ENCODE peak calls at places on chromosome 5, in five cellular contexts. One of them, this sample, is unnamed.

GRCh38 chr5:79225026-79225425 is 10.9 kb upstream of the JMY start:
- DNase-seq in breast epithelium: no peak
- DNase-seq in lower lobe of right lung: no peak
- DNase-seq in neuronal stem cell: no peak
- DNase-seq in brain microvascular endothelial cell: no peak
- DNase-seq in this sample: no peak

GRCh38 chr5:170388818-170389217 is 349 bp downstream of the KCNMB1 start:
- DNase-seq in breast epithelium: no peak
- DNase-seq in neuronal stem cell: no peak
- DNase-seq in brain microvascular endothelial cell: no peak
- DNase-seq in lower lobe of right lung: no peak
- DNase-seq in this sample: no peak

GRCh38 chr5:170523129-170523497 is 19.3 kb downstream of the KCNIP1 start:
- DNase-seq in neuronal stem cell: no peak
- DNase-seq in breast epithelium: no peak
- DNase-seq in lower lobe of right lung: no peak
- DNase-seq in brain microvascular endothelial cell: no peak
- DNase-seq in this sample: no peak

GRCh38 chr5:89399553-89399952 is 516.6 kb upstream of the MEF2C start:
- DNase-seq in neuronal stem cell: no peak
- DNase-seq in brain microvascular endothelial cell: no peak
- DNase-seq in lower lobe of right lung: no peak
- DNase-seq in breast epithelium: no peak
- DNase-seq in this sample: no peak

GRCh38 chr5:135890867-135891266 is 4.8 kb downstream of the IL9 start:
- DNase-seq in neuronal stem cell: no peak
- DNase-seq in breast epithelium: no peak
- DNase-seq in lower lobe of right lung: no peak
- DNase-seq in brain microvascular endothelial cell: no peak
- DNase-seq in this sample: no peak

GRCh38 chr5:132812949-132813598 is at the start of gene SOWAHA:
- DNase-seq in lower lobe of right lung: no peak
- DNase-seq in brain microvascular endothelial cell: no peak
- DNase-seq in neuronal stem cell: no peak
- DNase-seq in breast epithelium: no peak
- DNase-seq in this sample: no peak

GRCh38 chr5:78816143-78816765 is 167.7 kb upstream of the LHFPL2 start:
- DNase-seq in lower lobe of right lung: no peak
- DNase-seq in breast epithelium: no peak
- DNase-seq in neuronal stem cell: no peak
- DNase-seq in brain microvascular endothelial cell: no peak
- DNase-seq in this sample: no peak

GRCh38 chr5:102668220-102668930 is 86.7 kb upstream of the PAM start:
- DNase-seq in neuronal stem cell: no peak
- DNase-seq in breast epithelium: no peak
- DNase-seq in lower lobe of right lung: no peak
- DNase-seq in brain microvascular endothelial cell: no peak
- DNase-seq in this sample: no peak

GRCh38 chr5:160363122-160363521 is 7.3 kb downstream of the C1QTNF2 start:
- DNase-seq in breast epithelium: no peak
- DNase-seq in brain microvascular endothelial cell: no peak
- DNase-seq in neuronal stem cell: no peak
- DNase-seq in lower lobe of right lung: no peak
- DNase-seq in this sample: no peak

GRCh38 chr5:84430863-84431663 is 46.4 kb upstream of the EDIL3 start:
- DNase-seq in neuronal stem cell: no peak
- DNase-seq in lower lobe of right lung: no peak
- DNase-seq in breast epithelium: no peak
- DNase-seq in brain microvascular endothelial cell: no peak
- DNase-seq in this sample: no peak

GRCh38 chr5:56259002-56259511 is 25.9 kb upstream of the ANKRD55 start:
- DNase-seq in lower lobe of right lung: no peak
- DNase-seq in neuronal stem cell: no peak
- DNase-seq in brain microvascular endothelial cell: peak; percentile 90
- DNase-seq in breast epithelium: no peak
- DNase-seq in this sample: no peak

GRCh38 chr5:144203750-144204596 is 33.3 kb downstream of the KCTD16 start:
- DNase-seq in breast epithelium: no peak
- DNase-seq in brain microvascular endothelial cell: peak; percentile 82
- DNase-seq in lower lobe of right lung: no peak
- DNase-seq in neuronal stem cell: peak; percentile 65
- DNase-seq in this sample: no peak

GRCh38 chr5:90909945-90910344 is 351.3 kb downstream of the ADGRV1 start:
- DNase-seq in neuronal stem cell: no peak
- DNase-seq in lower lobe of right lung: no peak
- DNase-seq in breast epithelium: no peak
- DNase-seq in brain microvascular endothelial cell: no peak
- DNase-seq in this sample: no peak

GRCh38 chr5:82745016-82745415 is 332.2 kb downstream of the TMEM167A start:
- DNase-seq in neuronal stem cell: no peak
- DNase-seq in breast epithelium: no peak
- DNase-seq in brain microvascular endothelial cell: no peak
- DNase-seq in lower lobe of right lung: no peak
- DNase-seq in this sample: no peak

GRCh38 chr5:133122711-133123110 is 70.9 kb downstream of the HSPA4 start:
- DNase-seq in lower lobe of right lung: no peak
- DNase-seq in brain microvascular endothelial cell: no peak
- DNase-seq in breast epithelium: no peak
- DNase-seq in neuronal stem cell: no peak
- DNase-seq in this sample: no peak

GRCh38 chr5:81749562-81750307 is 1.2 kb downstream of the SSBP2 start:
- DNase-seq in brain microvascular endothelial cell: peak; percentile 6
- DNase-seq in breast epithelium: peak; percentile 52
- DNase-seq in lower lobe of right lung: peak; percentile 61
- DNase-seq in neuronal stem cell: peak; percentile 37
- DNase-seq in this sample: peak; percentile 50

GRCh38 chr5:42840279-42840678 is 28.6 kb upstream of the SELENOP start:
- DNase-seq in brain microvascular endothelial cell: peak; percentile 59
- DNase-seq in lower lobe of right lung: peak; percentile 89
- DNase-seq in neuronal stem cell: no peak
- DNase-seq in breast epithelium: no peak
- DNase-seq in this sample: peak; percentile 77

GRCh38 chr5:108481355-108481931 is 99.5 kb upstream of the FBXL17 start:
- DNase-seq in lower lobe of right lung: no peak
- DNase-seq in breast epithelium: no peak
- DNase-seq in neuronal stem cell: peak; percentile 9
- DNase-seq in brain microvascular endothelial cell: peak; percentile 14
- DNase-seq in this sample: no peak

GRCh38 chr5:95891499-95891898 is 69.0 kb upstream of the GLRX start:
- DNase-seq in lower lobe of right lung: no peak
- DNase-seq in neuronal stem cell: no peak
- DNase-seq in breast epithelium: no peak
- DNase-seq in brain microvascular endothelial cell: no peak
- DNase-seq in this sample: no peak

GRCh38 chr5:68898961-68899471 is 194.8 kb upstream of the SLC30A5 start:
- DNase-seq in neuronal stem cell: no peak
- DNase-seq in brain microvascular endothelial cell: peak; percentile 62
- DNase-seq in lower lobe of right lung: no peak
- DNase-seq in breast epithelium: no peak
- DNase-seq in this sample: no peak

GRCh38 chr5:1541662-1542008 is 17.9 kb upstream of the LPCAT1 start:
- DNase-seq in lower lobe of right lung: no peak
- DNase-seq in breast epithelium: no peak
- DNase-seq in brain microvascular endothelial cell: no peak
- DNase-seq in neuronal stem cell: no peak
- DNase-seq in this sample: no peak

GRCh38 chr5:169637085-169637855 is at the start of gene DOCK2:
- DNase-seq in neuronal stem cell: no peak
- DNase-seq in breast epithelium: no peak
- DNase-seq in lower lobe of right lung: peak; percentile 87
- DNase-seq in brain microvascular endothelial cell: no peak
- DNase-seq in this sample: peak; percentile 70

GRCh38 chr5:111454198-111454606 is 58.1 kb downstream of the STARD4 start:
- DNase-seq in lower lobe of right lung: no peak
- DNase-seq in neuronal stem cell: no peak
- DNase-seq in breast epithelium: no peak
- DNase-seq in brain microvascular endothelial cell: no peak
- DNase-seq in this sample: no peak

GRCh38 chr5:147854894-147855773 is 23.4 kb upstream of the SCGB3A2 start:
- DNase-seq in lower lobe of right lung: no peak
- DNase-seq in brain microvascular endothelial cell: no peak
- DNase-seq in breast epithelium: no peak
- DNase-seq in neuronal stem cell: no peak
- DNase-seq in this sample: no peak

GRCh38 chr5:66498791-66499207 is 97.4 kb upstream of the MAST4 start:
- DNase-seq in brain microvascular endothelial cell: peak; percentile 8
- DNase-seq in lower lobe of right lung: no peak
- DNase-seq in neuronal stem cell: no peak
- DNase-seq in breast epithelium: no peak
- DNase-seq in this sample: no peak

GRCh38 chr5:158166424-158166823 is 307.5 kb upstream of the CLINT1 start:
- DNase-seq in neuronal stem cell: no peak
- DNase-seq in lower lobe of right lung: no peak
- DNase-seq in brain microvascular endothelial cell: no peak
- DNase-seq in breast epithelium: no peak
- DNase-seq in this sample: no peak

GRCh38 chr5:19322716-19323485 is 665.1 kb downstream of the CDH18 start:
- DNase-seq in brain microvascular endothelial cell: no peak
- DNase-seq in neuronal stem cell: no peak
- DNase-seq in lower lobe of right lung: no peak
- DNase-seq in breast epithelium: no peak
- DNase-seq in this sample: no peak

GRCh38 chr5:160341309-160341874 is 29.0 kb upstream of the CCNJL start:
- DNase-seq in lower lobe of right lung: no peak
- DNase-seq in brain microvascular endothelial cell: no peak
- DNase-seq in breast epithelium: no peak
- DNase-seq in neuronal stem cell: no peak
- DNase-seq in this sample: no peak

GRCh38 chr5:69329905-69330489 is 2.6 kb downstream of the CCDC125 start:
- DNase-seq in neuronal stem cell: no peak
- DNase-seq in brain microvascular endothelial cell: no peak
- DNase-seq in lower lobe of right lung: no peak
- DNase-seq in breast epithelium: peak; percentile 67
- DNase-seq in this sample: no peak

GRCh38 chr5:41406424-41406823 is 104.0 kb downstream of the PLCXD3 start:
- DNase-seq in brain microvascular endothelial cell: no peak
- DNase-seq in breast epithelium: no peak
- DNase-seq in lower lobe of right lung: no peak
- DNase-seq in neuronal stem cell: no peak
- DNase-seq in this sample: no peak

GRCh38 chr5:157365732-157366131 is 94.3 kb upstream of the NIPAL4 start:
- DNase-seq in lower lobe of right lung: no peak
- DNase-seq in neuronal stem cell: no peak
- DNase-seq in breast epithelium: no peak
- DNase-seq in brain microvascular endothelial cell: no peak
- DNase-seq in this sample: no peak

GRCh38 chr5:113278976-113279375 is 155.8 kb downstream of the TSSK1B start:
- DNase-seq in brain microvascular endothelial cell: no peak
- DNase-seq in breast epithelium: no peak
- DNase-seq in lower lobe of right lung: no peak
- DNase-seq in neuronal stem cell: no peak
- DNase-seq in this sample: no peak

GRCh38 chr5:111404270-111404769 is 108.0 kb downstream of the STARD4 start:
- DNase-seq in lower lobe of right lung: no peak
- DNase-seq in neuronal stem cell: no peak
- DNase-seq in brain microvascular endothelial cell: no peak
- DNase-seq in breast epithelium: no peak
- DNase-seq in this sample: no peak

GRCh38 chr5:115179068-115179958 is 9.6 kb upstream of the TRIM36 start:
- DNase-seq in breast epithelium: no peak
- DNase-seq in lower lobe of right lung: no peak
- DNase-seq in brain microvascular endothelial cell: no peak
- DNase-seq in neuronal stem cell: peak; percentile 54
- DNase-seq in this sample: no peak

GRCh38 chr5:9440517-9440916 is 105.4 kb downstream of the SEMA5A start:
- DNase-seq in lower lobe of right lung: no peak
- DNase-seq in breast epithelium: no peak
- DNase-seq in brain microvascular endothelial cell: no peak
- DNase-seq in neuronal stem cell: no peak
- DNase-seq in this sample: no peak

DNA sequence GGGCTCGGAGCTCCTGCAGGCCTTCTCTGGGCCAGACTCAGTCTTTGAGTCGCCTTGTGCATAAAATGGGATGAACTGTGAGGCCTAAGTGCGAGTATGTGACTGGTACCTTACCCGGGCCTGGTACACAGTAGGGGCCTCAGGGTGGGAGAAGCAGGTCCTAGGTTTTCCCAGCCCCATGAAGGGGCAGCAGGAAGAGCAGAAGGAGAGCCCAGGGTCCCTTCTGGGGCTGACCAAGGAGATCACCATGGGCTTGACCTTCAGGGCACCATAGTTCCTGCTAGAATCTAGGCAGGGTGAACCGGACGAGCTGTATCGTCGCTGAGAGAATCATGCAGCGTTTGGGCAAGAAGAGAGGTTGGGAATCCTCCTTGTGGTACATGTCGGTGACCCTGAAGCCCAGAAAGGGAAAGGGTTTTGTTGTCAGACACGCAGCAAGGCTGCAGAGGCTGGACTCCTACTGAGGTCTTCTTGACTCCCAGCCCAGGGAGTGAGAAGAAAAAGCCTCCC is 373 bp upstream of the PHYKPL start:
- DNase-seq in breast epithelium: no peak
- DNase-seq in neuronal stem cell: no peak
- DNase-seq in lower lobe of right lung: peak; percentile 36
- DNase-seq in brain microvascular endothelial cell: no peak
- DNase-seq in this sample: no peak
- H3K4me3 ChIP-seq in breast epithelium: peak overlapping the region; percentile 92
- H3K4me3 ChIP-seq in neuronal stem cell: peak overlapping the region; percentile 93
- H3K4me3 ChIP-seq in lower lobe of right lung: peak overlapping the region; percentile 97
- H3K4me3 ChIP-seq in brain microvascular endothelial cell: peak overlapping the region; percentile 85
- H3K4me3 ChIP-seq in this sample: peak overlapping the region; percentile 75

GRCh38 chr5:172795401-172795977 is 24.5 kb upstream of the DUSP1 start:
- DNase-seq in neuronal stem cell: no peak
- DNase-seq in breast epithelium: peak; percentile 74
- DNase-seq in brain microvascular endothelial cell: peak; percentile 95
- DNase-seq in lower lobe of right lung: peak; percentile 75
- DNase-seq in this sample: peak; percentile 66
- H3K27ac ChIP-seq in neuronal stem cell: no peak overlapping the region
- H3K27ac ChIP-seq in breast epithelium: peak overlapping the region; percentile 49
- H3K27ac ChIP-seq in brain microvascular endothelial cell: peak overlapping the region; percentile 84
- H3K27ac ChIP-seq in lower lobe of right lung: peak overlapping the region; percentile 70
- H3K27ac ChIP-seq in this sample: no peak overlapping the region

GRCh38 chr5:142426676-142427364 is 102.0 kb upstream of the SPRY4 start:
- DNase-seq in lower lobe of right lung: no peak
- DNase-seq in neuronal stem cell: no peak
- DNase-seq in brain microvascular endothelial cell: peak; percentile 81
- DNase-seq in breast epithelium: no peak
- DNase-seq in this sample: no peak

GRCh38 chr5:142427529-142427928 is 102.7 kb upstream of the SPRY4 start:
- DNase-seq in breast epithelium: no peak
- DNase-seq in neuronal stem cell: no peak
- DNase-seq in lower lobe of right lung: no peak
- DNase-seq in brain microvascular endothelial cell: no peak
- DNase-seq in this sample: no peak

GRCh38 chr5:142428036-142428772 is 103.4 kb upstream of the SPRY4 start:
- DNase-seq in neuronal stem cell: no peak
- DNase-seq in brain microvascular endothelial cell: no peak
- DNase-seq in breast epithelium: no peak
- DNase-seq in lower lobe of right lung: no peak
- DNase-seq in this sample: no peak

GRCh38 chr5:142426129-142426641 is 101.4 kb upstream of the SPRY4 start:
- DNase-seq in breast epithelium: peak; percentile 56
- DNase-seq in neuronal stem cell: no peak
- DNase-seq in brain microvascular endothelial cell: peak; percentile 79
- DNase-seq in lower lobe of right lung: no peak
- DNase-seq in this sample: no peak

GRCh38 chr5:142425286-142426065 is 100.7 kb upstream of the SPRY4 start:
- DNase-seq in neuronal stem cell: no peak
- DNase-seq in breast epithelium: no peak
- DNase-seq in lower lobe of right lung: no peak
- DNase-seq in brain microvascular endothelial cell: no peak
- DNase-seq in this sample: no peak
- H3K4me3 ChIP-seq in neuronal stem cell: no peak overlapping the region
- H3K4me3 ChIP-seq in breast epithelium: no peak overlapping the region
- H3K4me3 ChIP-seq in lower lobe of right lung: no peak overlapping the region
- H3K4me3 ChIP-seq in brain microvascular endothelial cell: no peak overlapping the region
- H3K4me3 ChIP-seq in this sample: no peak overlapping the region

GRCh38 chr5:98763001-98763630 is 10.3 kb upstream of the RGMB start:
- DNase-seq in brain microvascular endothelial cell: peak; percentile 91
- DNase-seq in lower lobe of right lung: no peak
- DNase-seq in neuronal stem cell: no peak
- DNase-seq in breast epithelium: no peak
- DNase-seq in this sample: no peak
- H3K27ac ChIP-seq in brain microvascular endothelial cell: peak overlapping the region; percentile 73
- H3K27ac ChIP-seq in lower lobe of right lung: no peak overlapping the region
- H3K27ac ChIP-seq in neuronal stem cell: peak overlapping the region; percentile 47
- H3K27ac ChIP-seq in breast epithelium: no peak overlapping the region
- H3K27ac ChIP-seq in this sample: no peak overlapping the region

This sample was measured in right lobe of liver.